ENCODE peak calls at places on chromosomes 12 and 14, in eight cellular contexts. R is H4; G is Caco-2; O is CD4-positive, alpha-beta memory T cell; Q is midbrain; U is left kidney; K is IMR-90; J is HCEC 1CT. M is an unnamed sample.

GRCh38 chr14:99601301-99601945 is 2.6 kb downstream of the CCDC85C start:
- DNase-seq in R (no peak), G (no peak), O (no peak), Q (peak), U (peak), K (peak), J (peak), M (no peak)

GRCh38 chr12:4118017-4118510 is 155.5 kb upstream of the CCND2 start:
- DNase-seq in R (no peak), G (no peak), O (peak), Q (peak), U (peak), K (peak), J (peak), M (no peak)

GRCh38 chr14:57883061-57883460 is 17.2 kb upstream of the SLC35F4 start:
- DNase-seq in R (no peak), G (no peak), O (no peak), Q (no peak), U (no peak), K (no peak), J (no peak), M (no peak)

GRCh38 chr14:75259510-75259855 is 19.1 kb upstream of the FOS start:
- DNase-seq in R (no peak), G (no peak), O (no peak), Q (peak), U (peak), K (peak), J (peak), M (peak)

GRCh38 chr12:79897617-79898016 is 37.3 kb downstream of the PPP1R12A start:
- DNase-seq in R (peak), G (no peak), O (no peak), Q (no peak), U (no peak), K (peak), J (peak), M (no peak)

GRCh38 chr12:47079365-47079893 is at the start of gene PCED1B:
- DNase-seq in R (peak), G (peak), O (peak), Q (peak), U (peak), K (peak), J (peak), M (no peak)

GRCh38 chr12:24039113-24039525 is 89.6 kb upstream of the SOX5 start:
- DNase-seq in R (peak), G (no peak), O (no peak), Q (no peak), U (no peak), K (peak), J (peak), M (no peak)

GRCh38 chr12:53963434-53964314 is 9.0 kb downstream of the HOXC12 start:
- DNase-seq in R (no peak), G (no peak), O (no peak), Q (no peak), U (peak), K (no peak), J (no peak), M (no peak)

GRCh38 chr12:47828008-47828966 is 8.6 kb upstream of the HDAC7 start:
- DNase-seq in R (no peak), G (no peak), O (no peak), Q (no peak), U (no peak), K (no peak), J (no peak), M (no peak)

GRCh38 chr12:124910561-124911478 is 3.6 kb downstream of the UBC start:
- DNase-seq in R (no peak), G (no peak), O (no peak), Q (no peak), U (no peak), K (peak), J (no peak), M (no peak)

GRCh38 chr14:77251870-77252269 is 19.1 kb downstream of the NGB start:
- DNase-seq in R (no peak), G (no peak), O (no peak), Q (no peak), U (no peak), K (no peak), J (no peak), M (no peak)

GRCh38 chr14:72607386-72608125 is 286.3 kb downstream of the DPF3 start:
- DNase-seq in R (no peak), G (no peak), O (no peak), Q (no peak), U (peak), K (peak), J (peak), M (no peak)

GRCh38 chr14:36657409-36658090 is 4.1 kb upstream of the PAX9 start:
- DNase-seq in R (no peak), G (no peak), O (no peak), Q (no peak), U (peak), K (no peak), J (no peak), M (no peak)

GRCh38 chr12:57657744-57658143 is 24.7 kb upstream of the B4GALNT1 start:
- DNase-seq in R (no peak), G (no peak), O (no peak), Q (peak), U (no peak), K (peak), J (no peak), M (no peak)